ENCODE peak calls at places on chromosomes 4 and X, in four cellular contexts. H is heart left ventricle, E is tibial nerve, Z is mammary epithelial cell. K is an unnamed sample. For H3K36me3 and H3K4me1, the result is how much of the 10 kb centered on the place peaks cover.

GRCh38 chrX:63354484-63354883 is 3.4 kb upstream of the SPIN4 start:
- DNase-seq in H (no peak), E (no peak), Z (peak), K (no peak)

GRCh38 chrX:45850775-45851433 is 650.2 kb upstream of the DIPK2B start:
- DNase-seq in H (peak), E (no peak), Z (peak), K (peak)

GRCh38 chr4:139633661-139634060 is 32.0 kb upstream of the MGST2 start:
- DNase-seq in H (peak), E (peak), Z (no peak), K (peak)

GRCh38 chr4:156362581-156362980 is 408.9 kb upstream of the CTSO start:
- DNase-seq in H (no peak), E (no peak), Z (no peak), K (peak)

GRCh38 chr4:77600521-77601451 is 4.8 kb upstream of the CXCL13 start:
- DNase-seq in H (no peak), E (peak), Z (peak), K (peak)

GRCh38 chrX:151153086-151153485 is 23.3 kb upstream of the GPR50 start:
- DNase-seq in H (no peak), E (no peak), Z (peak), K (peak)

GRCh38 chr4:56575820-56576429 is 70.3 kb downstream of the ARL9 start:
- DNase-seq in H (no peak), E (no peak), Z (peak), K (peak)

GRCh38 chr4:90580271-90580825 is 453.2 kb downstream of the CCSER1 start:
- DNase-seq in H (no peak), E (no peak), Z (no peak), K (no peak)

GRCh38 chr4:157443537-157443936 is 223.0 kb downstream of the GRIA2 start:
- DNase-seq in H (no peak), E (no peak), Z (no peak), K (no peak)

GRCh38 chr4:95560791-95561190 is 12.0 kb upstream of the UNC5C start:
- DNase-seq in H (no peak), E (no peak), Z (no peak), K (no peak)
- H3K27ac ChIP-seq in H (no peak), E (no peak), Z (no peak), K (no peak)

DNA sequence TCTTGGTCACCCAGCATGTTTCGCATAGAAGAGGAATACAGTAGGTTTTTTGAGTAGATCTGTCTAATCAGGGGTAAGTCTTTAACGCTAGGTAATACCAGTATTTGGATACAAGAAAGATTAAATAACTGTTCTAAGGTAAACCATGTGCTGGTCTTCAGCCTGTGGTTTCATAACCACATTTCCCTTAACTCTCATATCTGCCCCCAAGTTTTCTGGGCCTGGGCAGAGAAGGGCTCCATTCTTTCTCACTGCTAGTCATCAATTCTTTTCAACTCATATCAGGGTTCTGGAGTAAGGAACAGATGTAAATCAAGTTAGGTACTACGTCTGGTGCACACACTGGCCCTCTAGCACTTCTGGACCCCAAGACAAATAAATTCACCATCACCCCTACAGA is 49.0 kb downstream of the DHX15 start:
- DNase-seq in H (no peak), E (no peak), Z (no peak), K (no peak)
- H3K36me3 ChIP-seq in H (half or more), E (under half), Z (half or more), K (half or more)

DNA sequence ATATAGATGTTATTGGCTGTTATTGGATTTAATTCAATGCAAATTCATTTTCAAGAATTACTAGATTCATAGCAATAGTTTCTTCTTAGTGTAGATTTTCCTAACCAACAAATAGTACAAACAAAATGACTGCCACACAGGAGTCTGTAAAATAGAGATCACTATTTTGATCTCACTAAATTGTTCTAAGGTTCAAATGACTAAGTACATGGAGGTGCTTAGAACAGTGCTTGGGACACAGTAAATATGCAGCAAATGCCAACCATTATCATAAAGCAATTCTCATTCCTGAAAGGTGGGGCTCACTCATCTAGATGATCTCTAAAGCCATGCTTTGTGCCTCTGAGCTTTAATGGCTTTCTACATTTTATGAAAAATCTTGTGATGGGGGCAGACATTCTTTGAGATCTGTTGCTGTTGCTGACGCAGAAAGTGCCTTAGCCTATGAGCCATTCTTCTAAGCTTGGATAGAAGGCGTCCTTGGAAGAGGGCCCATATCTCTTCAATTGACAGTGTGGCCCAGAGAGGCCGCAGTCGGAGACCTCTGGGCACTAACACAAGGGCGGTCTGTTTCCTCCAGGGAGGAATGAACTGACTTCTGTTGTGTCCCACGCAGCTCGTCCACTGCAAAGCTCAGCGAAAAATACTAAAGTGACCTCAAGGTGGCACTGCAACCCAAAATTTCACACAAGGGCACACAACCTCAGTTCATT is 23.6 kb downstream of the TLR10 start:
- DNase-seq in H (peak), E (peak), Z (peak), K (peak)
- H3K4me1 ChIP-seq in H (under half), E (under half), Z (under half), K (under half)

DNA sequence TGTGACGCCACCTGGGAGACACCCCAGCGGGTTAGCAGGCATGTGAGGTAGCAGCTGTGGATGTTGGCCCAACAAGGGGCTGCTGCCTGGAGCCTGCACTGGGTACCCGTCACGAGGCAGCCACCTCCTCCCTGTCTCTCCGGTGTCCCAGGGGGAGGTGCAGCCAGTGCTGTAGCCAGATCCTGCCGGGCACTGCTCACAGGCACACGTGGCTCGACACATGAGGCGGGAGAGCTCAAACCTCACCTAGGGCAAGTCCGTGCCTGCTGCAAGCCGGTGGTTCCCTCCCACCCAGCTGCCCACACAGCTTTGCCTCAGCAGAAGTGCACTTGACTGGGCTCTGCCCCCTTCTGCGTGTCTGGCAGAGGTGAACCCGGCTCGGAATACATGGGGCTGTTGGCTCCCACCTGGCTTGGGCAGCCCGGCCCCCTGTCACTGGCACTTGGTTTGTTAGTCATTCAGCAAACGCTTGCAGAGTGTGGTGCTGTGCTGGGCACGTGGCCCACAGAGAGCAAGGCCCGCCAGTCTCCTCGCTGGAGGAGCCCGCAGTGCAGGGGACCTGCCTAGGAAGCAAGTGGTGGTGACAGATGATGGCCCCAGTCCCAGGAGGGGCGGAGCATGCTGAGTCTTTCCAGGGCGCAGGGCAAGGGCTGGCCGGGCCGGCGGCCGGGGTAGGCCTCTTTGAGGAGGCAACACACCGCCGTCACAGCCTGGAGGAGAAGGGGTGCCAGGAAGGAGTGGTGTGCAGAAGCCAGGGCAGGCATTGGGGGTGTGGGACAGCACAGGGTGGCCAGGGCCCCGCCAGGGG is 10.1 kb upstream of the SH3TC1 start:
- DNase-seq in H (peak), E (no peak), Z (peak), K (peak)
- H3K27ac ChIP-seq in H (peak), E (peak), Z (peak), K (no peak)

DNA sequence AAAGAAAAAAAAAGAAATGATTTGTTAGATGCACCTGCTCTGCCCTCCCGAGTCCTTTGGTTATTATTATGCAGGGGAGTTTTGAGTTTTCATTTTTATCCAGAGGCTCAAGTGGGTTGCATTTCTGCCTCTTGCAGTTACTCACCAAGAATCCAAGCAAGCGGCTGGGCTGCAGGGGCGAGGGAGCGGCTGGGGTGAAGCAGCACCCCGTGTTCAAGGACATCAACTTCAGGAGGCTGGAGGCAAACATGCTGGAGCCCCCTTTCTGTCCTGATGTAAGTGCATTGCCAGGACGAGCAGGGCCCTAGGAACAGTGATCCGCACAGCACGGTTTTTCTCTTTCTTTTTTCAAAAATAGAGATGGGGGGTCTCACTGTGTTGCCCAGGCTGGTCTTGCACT is 39.1 kb downstream of the HTT-AS start:
- DNase-seq in H (no peak), E (no peak), Z (no peak), K (no peak)
- H3K36me3 ChIP-seq in H (under half), E (under half), Z (under half), K (under half)